ENCODE peak calls at places on chromosomes 4 and X, in six cellular contexts. Q is AG10803, U is WERI-Rb-1, C is cardiac muscle cell, L is astrocyte of the spinal cord, A is HCT116. V is an unnamed sample.

GRCh38 chr4:151766691-151767090 is 5.9 kb upstream of the GATB start:
- DNase-seq in Q (no peak), U (peak; percentile 17), C (no peak), L (no peak), A (peak; percentile 6), V (no peak)

GRCh38 chrX:116873678-116874077 is 410.9 kb upstream of the CT83 start:
- DNase-seq in Q (peak; percentile 90), U (no peak), C (no peak), L (peak; percentile 40), A (no peak), V (no peak)

GRCh38 chrX:154750301-154751120 is at the start of gene GAB3:
- DNase-seq in Q (no peak), U (peak; percentile 51), C (peak; percentile 35), L (peak; percentile 16), A (no peak), V (peak; percentile 22)

GRCh38 chr4:36241771-36242170 is 2.5 kb downstream of the ARAP2 start:
- DNase-seq in Q (no peak), U (no peak), C (no peak), L (peak; percentile 7), A (no peak), V (no peak)

GRCh38 chr4:185656467-185656890 is 121.2 kb upstream of the PDLIM3 start:
- DNase-seq in Q (peak; percentile 58), U (no peak), C (peak; percentile 75), L (peak; percentile 75), A (no peak), V (no peak)

GRCh38 chrX:111868726-111869638 is 7.0 kb upstream of the TRPC5OS start:
- DNase-seq in Q (no peak), U (peak; percentile 35), C (peak; percentile 0), L (peak; percentile 10), A (no peak), V (no peak)

GRCh38 chr4:67719953-67720617 is 19.1 kb upstream of the UBA6 start:
- DNase-seq in Q (no peak), U (no peak), C (no peak), L (no peak), A (no peak), V (no peak)

GRCh38 chrX:45750639-45751038 is 550.0 kb upstream of the DIPK2B start:
- DNase-seq in Q (no peak), U (no peak), C (no peak), L (peak; percentile 34), A (no peak), V (no peak)

GRCh38 chr4:870951-871350 is 45.0 kb upstream of the CPLX1 start:
- DNase-seq in Q (no peak), U (no peak), C (no peak), L (no peak), A (no peak), V (no peak)

GRCh38 chr4:152968806-152969394 is 32.8 kb downstream of the FHDC1 start:
- DNase-seq in Q (peak; percentile 15), U (no peak), C (no peak), L (no peak), A (no peak), V (no peak)

GRCh38 chrX:15973941-15974340 is 119.3 kb upstream of the AP1S2 start:
- DNase-seq in Q (peak; percentile 81), U (no peak), C (peak; percentile 62), L (no peak), A (no peak), V (no peak)

GRCh38 chrX:134692233-134692632 is 34.0 kb upstream of the PLAC1 start:
- DNase-seq in Q (no peak), U (no peak), C (no peak), L (no peak), A (no peak), V (no peak)

DNA sequence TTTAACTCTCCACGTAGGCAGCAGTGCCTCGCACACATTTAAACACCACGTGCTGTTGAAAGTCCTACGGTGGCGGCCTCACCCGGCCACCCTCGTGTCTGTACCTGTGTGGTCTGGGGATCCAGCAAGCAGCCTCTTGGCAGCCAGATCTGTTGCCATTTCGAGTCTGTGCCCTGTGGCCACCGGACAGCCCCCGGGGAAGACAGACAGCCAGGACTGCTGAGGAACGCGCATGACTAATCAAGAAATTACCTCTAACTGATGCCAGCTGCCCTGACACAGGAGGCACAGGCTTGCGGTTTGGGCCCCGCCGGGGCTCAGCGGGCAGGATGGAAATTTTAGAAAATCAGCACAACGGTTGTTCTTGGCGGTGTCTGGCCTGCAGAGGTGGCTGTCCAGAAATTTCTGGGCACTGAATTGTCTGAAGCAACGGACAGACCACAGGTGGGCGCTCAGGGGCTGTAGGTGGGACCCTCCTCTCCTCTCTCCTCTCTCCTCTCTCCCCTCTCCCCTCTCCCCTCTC is 15.6 kb upstream of the ASMTL start:
- DNase-seq in Q (peak; percentile 68), U (no peak), C (no peak), L (peak; percentile 43), A (no peak), V (peak; percentile 37)
- TF ChIP-seq CTCF in Q (no peak), U (peak; percentile 43), C (no peak), L (no peak), A (no peak), V (no peak)

GRCh38 chr4:158008551-158009218 is 164.1 kb downstream of the GASK1B start:
- DNase-seq in Q (peak; percentile 30), U (no peak), C (peak; percentile 84), L (peak; percentile 79), A (no peak), V (no peak)
- TF ChIP-seq CTCF in Q (no peak), U (no peak), C (no peak), L (no peak), A (no peak), V (no peak)

GRCh38 chr4:122652379-122652778 is 31.5 kb upstream of the IL21 start:
- DNase-seq in Q (peak; percentile 77), U (peak; percentile 23), C (peak; percentile 84), L (peak; percentile 72), A (peak; percentile 60), V (peak; percentile 41)
- TF ChIP-seq CTCF in Q (peak; percentile 80), U (peak; percentile 38), C (peak; percentile 67), L (peak; percentile 76), A (peak; percentile 25), V (peak; percentile 13)

DNA sequence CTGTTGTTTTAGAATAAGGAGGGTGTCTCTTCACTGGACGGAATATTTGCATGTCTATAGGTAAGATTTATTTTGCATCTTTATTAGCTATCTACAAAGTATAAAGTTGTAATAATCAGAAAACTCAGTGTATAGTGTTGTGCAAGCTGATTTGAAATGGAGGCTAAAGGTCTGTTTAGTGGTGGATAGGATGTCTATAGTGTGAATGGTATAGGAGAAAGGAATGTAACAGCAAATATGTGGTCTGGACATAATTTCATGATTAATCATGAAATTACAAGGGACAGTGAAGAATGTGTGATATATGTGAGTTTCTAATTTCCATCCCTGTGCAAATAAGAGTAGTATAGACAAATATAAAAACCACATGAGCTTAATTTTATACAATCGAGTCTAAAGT is 79.3 kb upstream of the CAMK2D start:
- DNase-seq in Q (no peak), U (no peak), C (peak; percentile 36), L (no peak), A (no peak), V (no peak)
- TF ChIP-seq CTCF in Q (no peak), U (no peak), C (no peak), L (no peak), A (no peak), V (no peak)